ENCODE peak calls at places on chromosomes 12 and 14, in nine cellular contexts. One of them, this sample, is unnamed.

GRCh38 chr12:60489071-60489470 is 893.2 kb downstream of the SLC16A7 start:
- DNase-seq in hypothalamus: no peak
- DNase-seq in CD8-positive, alpha-beta memory T cell: no peak
- DNase-seq in smooth muscle cell of the brain vasculature: no peak
- DNase-seq in A172: no peak
- DNase-seq in lower leg skin: no peak
- DNase-seq in stimulated activated naive B cell treated with anti-CD40 and anti-IgM and Interleukin-4, amounts not matched to agents 10 μg/mL and 1 μg/mL and 100 μg/mL, for 72 hours: no peak
- DNase-seq in NCI-H1436: no peak
- DNase-seq in activated CD4-positive, alpha-beta T cell treated with anti-CD3 and anti-CD28 coated beads, Interleukin-2, amount 50 U/mL, for 1 hour: no peak
- DNase-seq in this sample: no peak

GRCh38 chr14:69850086-69850735 is 29.0 kb upstream of the SMOC1 start:
- DNase-seq in activated CD4-positive, alpha-beta T cell treated with anti-CD3 and anti-CD28 coated beads, Interleukin-2, amount 50 U/mL, for 1 hour: no peak
- DNase-seq in CD8-positive, alpha-beta memory T cell: no peak
- DNase-seq in A172: no peak
- DNase-seq in NCI-H1436: no peak
- DNase-seq in smooth muscle cell of the brain vasculature: no peak
- DNase-seq in hypothalamus: no peak
- DNase-seq in stimulated activated naive B cell treated with anti-CD40 and anti-IgM and Interleukin-4, amounts not matched to agents 10 μg/mL and 1 μg/mL and 100 μg/mL, for 72 hours: peak
- DNase-seq in lower leg skin: no peak
- DNase-seq in this sample: no peak

GRCh38 chr12:103558879-103559278 is 28.2 kb upstream of the STAB2 start:
- DNase-seq in CD8-positive, alpha-beta memory T cell: no peak
- DNase-seq in hypothalamus: no peak
- DNase-seq in stimulated activated naive B cell treated with anti-CD40 and anti-IgM and Interleukin-4, amounts not matched to agents 10 μg/mL and 1 μg/mL and 100 μg/mL, for 72 hours: no peak
- DNase-seq in activated CD4-positive, alpha-beta T cell treated with anti-CD3 and anti-CD28 coated beads, Interleukin-2, amount 50 U/mL, for 1 hour: no peak
- DNase-seq in NCI-H1436: no peak
- DNase-seq in lower leg skin: no peak
- DNase-seq in A172: no peak
- DNase-seq in smooth muscle cell of the brain vasculature: no peak
- DNase-seq in this sample: no peak

GRCh38 chr12:124469193-124469888 is 98.1 kb downstream of the NCOR2 start:
- DNase-seq in A172: no peak
- DNase-seq in smooth muscle cell of the brain vasculature: no peak
- DNase-seq in lower leg skin: no peak
- DNase-seq in activated CD4-positive, alpha-beta T cell treated with anti-CD3 and anti-CD28 coated beads, Interleukin-2, amount 50 U/mL, for 1 hour: peak
- DNase-seq in CD8-positive, alpha-beta memory T cell: no peak
- DNase-seq in NCI-H1436: no peak
- DNase-seq in hypothalamus: no peak
- DNase-seq in stimulated activated naive B cell treated with anti-CD40 and anti-IgM and Interleukin-4, amounts not matched to agents 10 μg/mL and 1 μg/mL and 100 μg/mL, for 72 hours: no peak
- DNase-seq in this sample: no peak

GRCh38 chr14:94038921-94039629 is 12.9 kb downstream of the OTUB2 start:
- DNase-seq in CD8-positive, alpha-beta memory T cell: no peak
- DNase-seq in hypothalamus: no peak
- DNase-seq in NCI-H1436: no peak
- DNase-seq in lower leg skin: no peak
- DNase-seq in activated CD4-positive, alpha-beta T cell treated with anti-CD3 and anti-CD28 coated beads, Interleukin-2, amount 50 U/mL, for 1 hour: no peak
- DNase-seq in stimulated activated naive B cell treated with anti-CD40 and anti-IgM and Interleukin-4, amounts not matched to agents 10 μg/mL and 1 μg/mL and 100 μg/mL, for 72 hours: no peak
- DNase-seq in A172: no peak
- DNase-seq in smooth muscle cell of the brain vasculature: no peak
- DNase-seq in this sample: no peak

GRCh38 chr12:76866726-76867125 is 12.1 kb downstream of the CSRP2 start:
- DNase-seq in lower leg skin: no peak
- DNase-seq in smooth muscle cell of the brain vasculature: no peak
- DNase-seq in hypothalamus: no peak
- DNase-seq in activated CD4-positive, alpha-beta T cell treated with anti-CD3 and anti-CD28 coated beads, Interleukin-2, amount 50 U/mL, for 1 hour: no peak
- DNase-seq in A172: no peak
- DNase-seq in NCI-H1436: no peak
- DNase-seq in stimulated activated naive B cell treated with anti-CD40 and anti-IgM and Interleukin-4, amounts not matched to agents 10 μg/mL and 1 μg/mL and 100 μg/mL, for 72 hours: no peak
- DNase-seq in CD8-positive, alpha-beta memory T cell: no peak
- DNase-seq in this sample: no peak

GRCh38 chr14:99009875-99010274 is 262.1 kb downstream of the BCL11B start:
- DNase-seq in A172: no peak
- DNase-seq in CD8-positive, alpha-beta memory T cell: no peak
- DNase-seq in NCI-H1436: no peak
- DNase-seq in lower leg skin: no peak
- DNase-seq in smooth muscle cell of the brain vasculature: no peak
- DNase-seq in activated CD4-positive, alpha-beta T cell treated with anti-CD3 and anti-CD28 coated beads, Interleukin-2, amount 50 U/mL, for 1 hour: no peak
- DNase-seq in hypothalamus: no peak
- DNase-seq in stimulated activated naive B cell treated with anti-CD40 and anti-IgM and Interleukin-4, amounts not matched to agents 10 μg/mL and 1 μg/mL and 100 μg/mL, for 72 hours: no peak
- DNase-seq in this sample: no peak

GRCh38 chr14:28766505-28767238 is at the start of gene FOXG1:
- DNase-seq in hypothalamus: no peak
- DNase-seq in lower leg skin: no peak
- DNase-seq in CD8-positive, alpha-beta memory T cell: no peak
- DNase-seq in A172: peak
- DNase-seq in activated CD4-positive, alpha-beta T cell treated with anti-CD3 and anti-CD28 coated beads, Interleukin-2, amount 50 U/mL, for 1 hour: no peak
- DNase-seq in NCI-H1436: peak
- DNase-seq in stimulated activated naive B cell treated with anti-CD40 and anti-IgM and Interleukin-4, amounts not matched to agents 10 μg/mL and 1 μg/mL and 100 μg/mL, for 72 hours: no peak
- DNase-seq in smooth muscle cell of the brain vasculature: no peak
- DNase-seq in this sample: no peak

GRCh38 chr14:49489341-49489740 is 96.8 kb downstream of the RPS29 start:
- DNase-seq in stimulated activated naive B cell treated with anti-CD40 and anti-IgM and Interleukin-4, amounts not matched to agents 10 μg/mL and 1 μg/mL and 100 μg/mL, for 72 hours: no peak
- DNase-seq in A172: no peak
- DNase-seq in lower leg skin: no peak
- DNase-seq in activated CD4-positive, alpha-beta T cell treated with anti-CD3 and anti-CD28 coated beads, Interleukin-2, amount 50 U/mL, for 1 hour: no peak
- DNase-seq in hypothalamus: no peak
- DNase-seq in CD8-positive, alpha-beta memory T cell: no peak
- DNase-seq in NCI-H1436: no peak
- DNase-seq in smooth muscle cell of the brain vasculature: no peak
- DNase-seq in this sample: no peak

GRCh38 chr12:3432176-3432742 is 58.7 kb upstream of the PRMT8 start:
- DNase-seq in CD8-positive, alpha-beta memory T cell: no peak
- DNase-seq in smooth muscle cell of the brain vasculature: no peak
- DNase-seq in A172: no peak
- DNase-seq in stimulated activated naive B cell treated with anti-CD40 and anti-IgM and Interleukin-4, amounts not matched to agents 10 μg/mL and 1 μg/mL and 100 μg/mL, for 72 hours: no peak
- DNase-seq in NCI-H1436: no peak
- DNase-seq in activated CD4-positive, alpha-beta T cell treated with anti-CD3 and anti-CD28 coated beads, Interleukin-2, amount 50 U/mL, for 1 hour: no peak
- DNase-seq in hypothalamus: no peak
- DNase-seq in lower leg skin: peak
- DNase-seq in this sample: no peak

GRCh38 chr14:99264691-99265090 is 7.3 kb downstream of the BCL11B start:
- DNase-seq in CD8-positive, alpha-beta memory T cell: peak
- DNase-seq in A172: no peak
- DNase-seq in stimulated activated naive B cell treated with anti-CD40 and anti-IgM and Interleukin-4, amounts not matched to agents 10 μg/mL and 1 μg/mL and 100 μg/mL, for 72 hours: no peak
- DNase-seq in lower leg skin: peak
- DNase-seq in hypothalamus: no peak
- DNase-seq in NCI-H1436: no peak
- DNase-seq in activated CD4-positive, alpha-beta T cell treated with anti-CD3 and anti-CD28 coated beads, Interleukin-2, amount 50 U/mL, for 1 hour: no peak
- DNase-seq in smooth muscle cell of the brain vasculature: no peak
- DNase-seq in this sample: no peak

GRCh38 chr12:103560604-103561101 is 26.4 kb upstream of the STAB2 start:
- DNase-seq in A172: peak
- DNase-seq in activated CD4-positive, alpha-beta T cell treated with anti-CD3 and anti-CD28 coated beads, Interleukin-2, amount 50 U/mL, for 1 hour: no peak
- DNase-seq in lower leg skin: no peak
- DNase-seq in hypothalamus: no peak
- DNase-seq in stimulated activated naive B cell treated with anti-CD40 and anti-IgM and Interleukin-4, amounts not matched to agents 10 μg/mL and 1 μg/mL and 100 μg/mL, for 72 hours: no peak
- DNase-seq in smooth muscle cell of the brain vasculature: peak
- DNase-seq in CD8-positive, alpha-beta memory T cell: no peak
- DNase-seq in NCI-H1436: no peak
- DNase-seq in this sample: no peak

GRCh38 chr14:41668346-41668745 is 61.7 kb downstream of the LRFN5 start:
- DNase-seq in hypothalamus: no peak
- DNase-seq in smooth muscle cell of the brain vasculature: peak
- DNase-seq in A172: no peak
- DNase-seq in activated CD4-positive, alpha-beta T cell treated with anti-CD3 and anti-CD28 coated beads, Interleukin-2, amount 50 U/mL, for 1 hour: no peak
- DNase-seq in lower leg skin: no peak
- DNase-seq in stimulated activated naive B cell treated with anti-CD40 and anti-IgM and Interleukin-4, amounts not matched to agents 10 μg/mL and 1 μg/mL and 100 μg/mL, for 72 hours: no peak
- DNase-seq in NCI-H1436: no peak
- DNase-seq in CD8-positive, alpha-beta memory T cell: no peak
- DNase-seq in this sample: no peak

GRCh38 chr12:50055831-50056628 is 1.4 kb upstream of the ASIC1 start:
- DNase-seq in CD8-positive, alpha-beta memory T cell: peak
- DNase-seq in activated CD4-positive, alpha-beta T cell treated with anti-CD3 and anti-CD28 coated beads, Interleukin-2, amount 50 U/mL, for 1 hour: peak
- DNase-seq in stimulated activated naive B cell treated with anti-CD40 and anti-IgM and Interleukin-4, amounts not matched to agents 10 μg/mL and 1 μg/mL and 100 μg/mL, for 72 hours: no peak
- DNase-seq in A172: peak
- DNase-seq in NCI-H1436: peak
- DNase-seq in smooth muscle cell of the brain vasculature: no peak
- DNase-seq in hypothalamus: peak
- DNase-seq in lower leg skin: no peak
- DNase-seq in this sample: no peak

GRCh38 chr12:76007640-76008039 is 23.9 kb downstream of the PHLDA1 start:
- DNase-seq in smooth muscle cell of the brain vasculature: no peak
- DNase-seq in stimulated activated naive B cell treated with anti-CD40 and anti-IgM and Interleukin-4, amounts not matched to agents 10 μg/mL and 1 μg/mL and 100 μg/mL, for 72 hours: no peak
- DNase-seq in A172: no peak
- DNase-seq in activated CD4-positive, alpha-beta T cell treated with anti-CD3 and anti-CD28 coated beads, Interleukin-2, amount 50 U/mL, for 1 hour: no peak
- DNase-seq in CD8-positive, alpha-beta memory T cell: no peak
- DNase-seq in hypothalamus: no peak
- DNase-seq in lower leg skin: no peak
- DNase-seq in NCI-H1436: no peak
- DNase-seq in this sample: no peak

GRCh38 chr12:58367041-58367440 is 425.7 kb downstream of the ATP23 start:
- DNase-seq in hypothalamus: no peak
- DNase-seq in smooth muscle cell of the brain vasculature: no peak
- DNase-seq in stimulated activated naive B cell treated with anti-CD40 and anti-IgM and Interleukin-4, amounts not matched to agents 10 μg/mL and 1 μg/mL and 100 μg/mL, for 72 hours: no peak
- DNase-seq in CD8-positive, alpha-beta memory T cell: no peak
- DNase-seq in activated CD4-positive, alpha-beta T cell treated with anti-CD3 and anti-CD28 coated beads, Interleukin-2, amount 50 U/mL, for 1 hour: no peak
- DNase-seq in NCI-H1436: no peak
- DNase-seq in lower leg skin: no peak
- DNase-seq in A172: no peak
- DNase-seq in this sample: no peak

GRCh38 chr12:83827860-83828259 is 1084.7 kb downstream of the SLC6A15 start:
- DNase-seq in smooth muscle cell of the brain vasculature: peak
- DNase-seq in NCI-H1436: no peak
- DNase-seq in stimulated activated naive B cell treated with anti-CD40 and anti-IgM and Interleukin-4, amounts not matched to agents 10 μg/mL and 1 μg/mL and 100 μg/mL, for 72 hours: no peak
- DNase-seq in hypothalamus: no peak
- DNase-seq in CD8-positive, alpha-beta memory T cell: no peak
- DNase-seq in lower leg skin: no peak
- DNase-seq in A172: peak
- DNase-seq in activated CD4-positive, alpha-beta T cell treated with anti-CD3 and anti-CD28 coated beads, Interleukin-2, amount 50 U/mL, for 1 hour: no peak
- DNase-seq in this sample: no peak

GRCh38 chr12:98721204-98721702 is 76.2 kb downstream of the APAF1 start:
- DNase-seq in CD8-positive, alpha-beta memory T cell: no peak
- DNase-seq in NCI-H1436: no peak
- DNase-seq in A172: no peak
- DNase-seq in activated CD4-positive, alpha-beta T cell treated with anti-CD3 and anti-CD28 coated beads, Interleukin-2, amount 50 U/mL, for 1 hour: no peak
- DNase-seq in lower leg skin: no peak
- DNase-seq in stimulated activated naive B cell treated with anti-CD40 and anti-IgM and Interleukin-4, amounts not matched to agents 10 μg/mL and 1 μg/mL and 100 μg/mL, for 72 hours: no peak
- DNase-seq in smooth muscle cell of the brain vasculature: no peak
- DNase-seq in hypothalamus: no peak
- DNase-seq in this sample: no peak

GRCh38 chr12:111412007-111412829 is 6.5 kb downstream of the SH2B3 start:
- DNase-seq in smooth muscle cell of the brain vasculature: no peak
- DNase-seq in NCI-H1436: no peak
- DNase-seq in stimulated activated naive B cell treated with anti-CD40 and anti-IgM and Interleukin-4, amounts not matched to agents 10 μg/mL and 1 μg/mL and 100 μg/mL, for 72 hours: no peak
- DNase-seq in CD8-positive, alpha-beta memory T cell: no peak
- DNase-seq in activated CD4-positive, alpha-beta T cell treated with anti-CD3 and anti-CD28 coated beads, Interleukin-2, amount 50 U/mL, for 1 hour: no peak
- DNase-seq in A172: peak
- DNase-seq in lower leg skin: no peak
- DNase-seq in hypothalamus: peak
- DNase-seq in this sample: no peak

GRCh38 chr14:46259536-46259935 is 392.0 kb downstream of the RPL10L start:
- DNase-seq in CD8-positive, alpha-beta memory T cell: no peak
- DNase-seq in lower leg skin: no peak
- DNase-seq in NCI-H1436: no peak
- DNase-seq in smooth muscle cell of the brain vasculature: no peak
- DNase-seq in stimulated activated naive B cell treated with anti-CD40 and anti-IgM and Interleukin-4, amounts not matched to agents 10 μg/mL and 1 μg/mL and 100 μg/mL, for 72 hours: no peak
- DNase-seq in hypothalamus: no peak
- DNase-seq in A172: peak
- DNase-seq in activated CD4-positive, alpha-beta T cell treated with anti-CD3 and anti-CD28 coated beads, Interleukin-2, amount 50 U/mL, for 1 hour: no peak
- DNase-seq in this sample: no peak

GRCh38 chr12:116066381-116067230 is 210.9 kb downstream of the MED13L start:
- DNase-seq in smooth muscle cell of the brain vasculature: no peak
- DNase-seq in lower leg skin: no peak
- DNase-seq in activated CD4-positive, alpha-beta T cell treated with anti-CD3 and anti-CD28 coated beads, Interleukin-2, amount 50 U/mL, for 1 hour: peak
- DNase-seq in A172: peak
- DNase-seq in stimulated activated naive B cell treated with anti-CD40 and anti-IgM and Interleukin-4, amounts not matched to agents 10 μg/mL and 1 μg/mL and 100 μg/mL, for 72 hours: peak
- DNase-seq in NCI-H1436: no peak
- DNase-seq in hypothalamus: no peak
- DNase-seq in CD8-positive, alpha-beta memory T cell: peak
- DNase-seq in this sample: no peak

GRCh38 chr14:70472253-70473159 is 20.5 kb downstream of the ADAM21 start:
- DNase-seq in hypothalamus: no peak
- DNase-seq in NCI-H1436: no peak
- DNase-seq in CD8-positive, alpha-beta memory T cell: no peak
- DNase-seq in activated CD4-positive, alpha-beta T cell treated with anti-CD3 and anti-CD28 coated beads, Interleukin-2, amount 50 U/mL, for 1 hour: no peak
- DNase-seq in A172: no peak
- DNase-seq in stimulated activated naive B cell treated with anti-CD40 and anti-IgM and Interleukin-4, amounts not matched to agents 10 μg/mL and 1 μg/mL and 100 μg/mL, for 72 hours: no peak
- DNase-seq in smooth muscle cell of the brain vasculature: no peak
- DNase-seq in lower leg skin: no peak
- DNase-seq in this sample: no peak

GRCh38 chr12:130480887-130481286 is 143.2 kb downstream of the PIWIL1 start:
- DNase-seq in lower leg skin: no peak
- DNase-seq in CD8-positive, alpha-beta memory T cell: no peak
- DNase-seq in NCI-H1436: peak
- DNase-seq in stimulated activated naive B cell treated with anti-CD40 and anti-IgM and Interleukin-4, amounts not matched to agents 10 μg/mL and 1 μg/mL and 100 μg/mL, for 72 hours: no peak
- DNase-seq in smooth muscle cell of the brain vasculature: no peak
- DNase-seq in hypothalamus: no peak
- DNase-seq in A172: no peak
- DNase-seq in activated CD4-positive, alpha-beta T cell treated with anti-CD3 and anti-CD28 coated beads, Interleukin-2, amount 50 U/mL, for 1 hour: no peak
- DNase-seq in this sample: no peak

GRCh38 chr12:18752280-18752920 is 14.5 kb downstream of the CAPZA3 start:
- DNase-seq in NCI-H1436: no peak
- DNase-seq in hypothalamus: no peak
- DNase-seq in activated CD4-positive, alpha-beta T cell treated with anti-CD3 and anti-CD28 coated beads, Interleukin-2, amount 50 U/mL, for 1 hour: no peak
- DNase-seq in stimulated activated naive B cell treated with anti-CD40 and anti-IgM and Interleukin-4, amounts not matched to agents 10 μg/mL and 1 μg/mL and 100 μg/mL, for 72 hours: no peak
- DNase-seq in smooth muscle cell of the brain vasculature: peak
- DNase-seq in A172: peak
- DNase-seq in CD8-positive, alpha-beta memory T cell: no peak
- DNase-seq in lower leg skin: no peak
- DNase-seq in this sample: no peak

GRCh38 chr12:115370650-115371049 is 686.7 kb upstream of the TBX3 start:
- DNase-seq in lower leg skin: no peak
- DNase-seq in hypothalamus: no peak
- DNase-seq in CD8-positive, alpha-beta memory T cell: no peak
- DNase-seq in NCI-H1436: no peak
- DNase-seq in stimulated activated naive B cell treated with anti-CD40 and anti-IgM and Interleukin-4, amounts not matched to agents 10 μg/mL and 1 μg/mL and 100 μg/mL, for 72 hours: no peak
- DNase-seq in A172: no peak
- DNase-seq in smooth muscle cell of the brain vasculature: no peak
- DNase-seq in activated CD4-positive, alpha-beta T cell treated with anti-CD3 and anti-CD28 coated beads, Interleukin-2, amount 50 U/mL, for 1 hour: no peak
- DNase-seq in this sample: no peak